ENCODE peak calls at places on chromosomes 4 and X, in nine cellular contexts. F is mesothelial cell of epicardium, W is GM12865, M is cardiac fibroblast, I is stomach, Q is lower leg skin, R is GM20000, O is RWPE1, E is HCT116. V is an unnamed sample.

GRCh38 chr4:126784966-126785580 is 847.7 kb upstream of the INTU start:
- DNase-seq in F (no peak), W (no peak), M (no peak), I (no peak), Q (no peak), R (no peak), O (peak), E (no peak), V (no peak)

GRCh38 chr4:19807505-19807904 is 444.2 kb upstream of the SLIT2 start:
- DNase-seq in F (no peak), W (no peak), M (peak), I (no peak), Q (no peak), R (no peak), O (peak), E (no peak), V (no peak)

GRCh38 chrX:17588303-17588702 is 149.0 kb upstream of the SCML1 start:
- DNase-seq in F (no peak), W (no peak), M (no peak), I (no peak), Q (no peak), R (no peak), O (no peak), E (no peak), V (no peak)

GRCh38 chr4:120838784-120839183 is 83.7 kb downstream of the PRDM5 start:
- DNase-seq in F (no peak), W (no peak), M (no peak), I (no peak), Q (no peak), R (no peak), O (no peak), E (no peak), V (no peak)

GRCh38 chr4:97395980-97396562 is 747.2 kb downstream of the STPG2 start:
- DNase-seq in F (no peak), W (no peak), M (no peak), I (no peak), Q (no peak), R (no peak), O (no peak), E (no peak), V (no peak)

GRCh38 chrX:148271263-148271662 is 229.2 kb upstream of the AFF2 start:
- DNase-seq in F (no peak), W (no peak), M (no peak), I (no peak), Q (no peak), R (no peak), O (no peak), E (no peak), V (no peak)

GRCh38 chr4:24373662-24374061 is 210.7 kb downstream of the DHX15 start:
- DNase-seq in F (no peak), W (no peak), M (no peak), I (no peak), Q (no peak), R (no peak), O (no peak), E (no peak), V (no peak)

GRCh38 chrX:154381271-154381670 is 2.2 kb downstream of the EMD start:
- DNase-seq in F (no peak), W (no peak), M (no peak), I (no peak), Q (no peak), R (no peak), O (no peak), E (no peak), V (no peak)

GRCh38 chr4:172707622-172708021 is 461.0 kb upstream of the GALNT7 start:
- DNase-seq in F (no peak), W (no peak), M (no peak), I (no peak), Q (no peak), R (no peak), O (no peak), E (no peak), V (no peak)

GRCh38 chr4:74490736-74491135 is 45.8 kb downstream of the AREG start:
- DNase-seq in F (no peak), W (no peak), M (no peak), I (no peak), Q (no peak), R (no peak), O (peak), E (no peak), V (no peak)
- TF ChIP-seq CTCF in F (no peak), W (no peak), M (no peak), I (no peak), Q (no peak), R (no peak), O (no peak), E (no peak), V (no peak)

GRCh38 chrX:52271212-52271611 is 86.5 kb downstream of the MAGED4 start:
- DNase-seq in F (no peak), W (peak), M (peak), I (no peak), Q (no peak), R (no peak), O (no peak), E (no peak), V (no peak)
- TF ChIP-seq CTCF in F (no peak), W (peak), M (peak), I (no peak), Q (no peak), R (no peak), O (no peak), E (peak), V (no peak)

DNA sequence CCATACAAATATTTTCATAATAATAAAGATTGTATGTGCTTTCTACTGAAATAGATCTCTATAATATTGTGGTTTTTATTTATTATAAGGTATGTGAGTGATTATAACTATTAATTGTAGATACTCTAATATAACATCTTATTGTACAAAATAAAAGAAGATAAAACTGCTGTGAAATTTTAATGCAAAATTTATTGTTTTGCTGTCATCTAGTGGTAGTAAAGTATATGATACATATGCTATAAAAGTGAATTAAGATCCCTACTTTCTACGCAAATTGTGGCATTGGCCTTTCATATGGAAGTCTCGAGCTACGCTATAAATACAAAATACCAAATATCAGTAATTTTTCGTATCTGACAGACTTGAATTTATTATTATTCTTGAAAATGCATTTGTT is 19.3 kb downstream of the YIPF7 start:
- DNase-seq in F (no peak), W (no peak), M (no peak), I (no peak), Q (no peak), R (no peak), O (no peak), E (no peak), V (no peak)
- TF ChIP-seq CTCF in F (peak), W (no peak), M (peak), I (no peak), Q (no peak), R (no peak), O (peak), E (peak), V (no peak)

DNA sequence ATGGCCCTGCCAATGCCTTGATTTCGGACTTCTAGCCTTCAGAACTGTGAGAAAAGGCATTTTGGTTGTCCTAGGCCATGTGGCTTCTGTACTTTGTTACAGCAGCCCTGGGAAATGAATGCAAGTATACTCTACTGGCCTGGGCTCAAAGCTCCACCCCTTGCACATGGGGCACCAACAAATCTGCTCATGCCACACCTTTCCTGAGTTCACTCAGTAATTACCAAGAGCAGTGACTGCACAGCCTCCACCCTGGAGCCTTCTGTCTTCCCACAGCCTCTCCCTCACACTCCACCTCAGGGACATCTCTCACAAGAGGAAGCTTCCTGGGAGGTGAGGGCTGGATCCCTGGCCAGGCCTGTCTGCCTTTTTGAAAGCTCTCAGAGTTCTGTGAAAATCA is 29.1 kb upstream of the GAB1 start:
- DNase-seq in F (no peak), W (no peak), M (no peak), I (no peak), Q (no peak), R (no peak), O (no peak), E (no peak), V (no peak)
- TF ChIP-seq CTCF in F (no peak), W (no peak), M (no peak), I (no peak), Q (no peak), R (no peak), O (no peak), E (no peak), V (no peak)